ENCODE peak calls at places on chromosomes 13 and 19, in seven cellular contexts. X is Peyer's patch, P is heart left ventricle, I is esophagus squamous epithelium, K is GM12891, E is lower leg skin, G is GM12878. U is an unnamed sample.

GRCh38 chr19:13463296-13463695 is 43.0 kb downstream of the CACNA1A start:
- DNase-seq in X (no peak), P (no peak), I (no peak), K (no peak), E (no peak), G (no peak), U (peak; percentile 26)

GRCh38 chr19:56398809-56399208 is 5.3 kb upstream of the ZNF583 start:
- DNase-seq in X (no peak), P (no peak), I (no peak), K (no peak), E (no peak), G (no peak), U (no peak)

GRCh38 chr13:22482496-22483000 is 698.2 kb upstream of the SGCG start:
- DNase-seq in X (no peak), P (no peak), I (no peak), K (no peak), E (no peak), G (no peak), U (no peak)

GRCh38 chr19:45152504-45153338 is 8.1 kb downstream of the NKPD1 start:
- DNase-seq in X (peak; percentile 51), P (peak; percentile 47), I (no peak), K (peak; percentile 56), E (no peak), G (no peak), U (peak; percentile 53)

GRCh38 chr13:76297331-76297730 is 588.9 kb downstream of the KCTD12 start:
- DNase-seq in X (no peak), P (no peak), I (no peak), K (no peak), E (no peak), G (no peak), U (no peak)

GRCh38 chr13:47474845-47475244 is 526.2 kb downstream of the SUCLA2 start:
- DNase-seq in X (no peak), P (no peak), I (no peak), K (no peak), E (no peak), G (no peak), U (no peak)

GRCh38 chr19:40445945-40446784 is 2.0 kb upstream of the SERTAD3 start:
- DNase-seq in X (no peak), P (no peak), I (no peak), K (no peak), E (no peak), G (no peak), U (peak; percentile 49)

GRCh38 chr13:51734786-51735185 is 69.2 kb downstream of the DHRS12 start:
- DNase-seq in X (no peak), P (no peak), I (no peak), K (no peak), E (no peak), G (no peak), U (no peak)

GRCh38 chr13:107824636-107825035 is 390.7 kb downstream of the LIG4 start:
- DNase-seq in X (no peak), P (no peak), I (no peak), K (no peak), E (no peak), G (no peak), U (no peak)

GRCh38 chr13:65855276-65855675 is 1374.9 kb downstream of the PCDH9 start:
- DNase-seq in X (no peak), P (no peak), I (no peak), K (no peak), E (no peak), G (no peak), U (no peak)

GRCh38 chr13:36345438-36346221 is 564 bp downstream of the SPART start:
- DNase-seq in X (peak; percentile 42), P (peak; percentile 81), I (no peak), K (peak; percentile 10), E (peak; percentile 84), G (no peak), U (peak; percentile 91)

GRCh38 chr13:95123726-95124125 is 177.5 kb downstream of the ABCC4 start:
- DNase-seq in X (no peak), P (no peak), I (no peak), K (no peak), E (no peak), G (no peak), U (no peak)

GRCh38 chr13:31007392-31007791 is 74.9 kb downstream of the TEX26 start:
- DNase-seq in X (no peak), P (no peak), I (no peak), K (no peak), E (no peak), G (no peak), U (no peak)

GRCh38 chr13:24274452-24274971 is 34.9 kb upstream of the C1QTNF9 start:
- DNase-seq in X (peak; percentile 84), P (no peak), I (no peak), K (peak; percentile 44), E (no peak), G (peak; percentile 88), U (no peak)

GRCh38 chr19:48466571-48467325 is 2.4 kb upstream of the CYTH2 start:
- DNase-seq in X (no peak), P (no peak), I (no peak), K (no peak), E (no peak), G (no peak), U (no peak)

GRCh38 chr19:48966541-48967345 is 1.6 kb downstream of the FTL start:
- DNase-seq in X (no peak), P (no peak), I (no peak), K (no peak), E (no peak), G (no peak), U (no peak)

GRCh38 chr19:18259848-18260247 is 14.4 kb downstream of the IQCN start:
- DNase-seq in X (no peak), P (no peak), I (no peak), K (no peak), E (no peak), G (no peak), U (no peak)

GRCh38 chr19:17420267-17420924 is 549 bp downstream of the MVB12A start:
- DNase-seq in X (no peak), P (peak; percentile 35), I (no peak), K (no peak), E (peak; percentile 25), G (no peak), U (peak; percentile 52)

GRCh38 chr19:339262-339887 is 5.2 kb downstream of the MIER2 start:
- DNase-seq in X (no peak), P (no peak), I (no peak), K (no peak), E (no peak), G (no peak), U (no peak)

GRCh38 chr19:18543814-18544475 is 572 bp upstream of the FKBP8 start:
- DNase-seq in X (peak; percentile 77), P (peak; percentile 34), I (peak; percentile 22), K (peak; percentile 80), E (peak; percentile 41), G (peak; percentile 72), U (peak; percentile 99)

GRCh38 chr19:43482193-43482592 is 16.8 kb upstream of the LYPD3 start:
- DNase-seq in X (no peak), P (no peak), I (no peak), K (no peak), E (no peak), G (no peak), U (no peak)

GRCh38 chr19:10662384-10663251 is 8.5 kb downstream of the ILF3 start:
- DNase-seq in X (no peak), P (no peak), I (no peak), K (no peak), E (no peak), G (no peak), U (no peak)

GRCh38 chr19:2157452-2157851 is 6.1 kb upstream of the AP3D1 start:
- DNase-seq in X (no peak), P (no peak), I (no peak), K (no peak), E (no peak), G (no peak), U (no peak)

GRCh38 chr13:77001963-77002587 is 10.2 kb downstream of the CLN5 start:
- DNase-seq in X (no peak), P (no peak), I (no peak), K (no peak), E (no peak), G (no peak), U (no peak)

GRCh38 chr19:41959056-41960053 is at the start of gene RABAC1:
- DNase-seq in X (peak; percentile 90), P (peak; percentile 92), I (peak; percentile 40), K (peak; percentile 97), E (peak; percentile 86), G (peak; percentile 36), U (peak; percentile 92)
- TF ChIP-seq POLR2A in X (peak; percentile 6), P (peak; percentile 45), I (no peak), K (peak; percentile 31), E (no peak), G (peak; percentile 60), U (no peak)

DNA sequence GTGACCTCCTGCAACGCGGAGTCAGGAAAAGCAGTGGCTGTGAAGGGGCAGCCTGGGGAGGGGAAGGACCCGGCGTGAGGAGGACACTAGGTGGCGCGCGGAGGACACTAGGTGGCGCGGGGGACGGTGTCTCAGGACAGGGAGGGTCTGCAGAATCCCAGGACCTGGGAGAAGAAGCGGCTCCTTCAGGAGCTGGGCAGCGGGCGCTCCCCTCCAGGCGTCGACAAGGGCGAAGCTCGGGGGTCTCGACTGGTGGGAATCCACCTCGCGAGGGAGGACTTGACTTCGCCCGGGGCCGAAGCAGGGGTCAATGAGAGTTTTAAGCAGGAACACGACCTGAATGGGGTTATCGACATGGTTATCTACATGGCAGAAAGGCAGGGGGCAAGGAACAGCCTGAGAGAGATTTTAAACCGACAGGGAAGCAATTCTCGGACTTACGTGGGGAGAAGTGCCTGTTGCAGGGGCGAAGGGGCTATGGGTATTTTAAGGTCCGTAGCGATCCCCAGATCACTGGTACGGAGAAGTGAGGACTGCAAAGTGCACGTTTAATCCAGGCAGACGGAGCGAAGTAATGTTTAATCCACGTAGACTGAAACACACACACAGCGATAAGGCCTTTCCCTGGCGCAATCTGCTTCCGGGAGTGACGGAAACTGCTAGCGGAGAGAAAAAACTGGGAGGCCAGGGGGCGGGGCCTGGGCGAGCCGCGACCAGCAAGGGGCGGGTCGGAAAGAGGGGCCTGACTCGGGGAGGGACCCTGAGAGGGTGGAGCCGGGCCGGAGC is at the start of gene ZNF616:
- DNase-seq in X (peak; percentile 95), P (peak; percentile 98), I (peak; percentile 82), K (peak; percentile 86), E (peak; percentile 96), G (peak; percentile 71), U (peak; percentile 96)
- TF ChIP-seq POLR2A in X (peak; percentile 60), P (peak; percentile 68), I (no peak), K (peak; percentile 72), E (peak; percentile 39), G (peak; percentile 71), U (peak; percentile 77)

GRCh38 chr13:49690990-49691886 is at the start of gene EBPL:
- DNase-seq in X (peak; percentile 93), P (peak; percentile 94), I (peak; percentile 46), K (peak; percentile 95), E (peak; percentile 93), G (peak; percentile 47), U (peak; percentile 90)
- TF ChIP-seq POLR2A in X (no peak), P (peak; percentile 23), I (no peak), K (peak; percentile 53), E (no peak), G (peak; percentile 86), U (peak; percentile 63)

GRCh38 chr13:26253787-26254582 is at the start of gene CDK8:
- DNase-seq in X (peak; percentile 89), P (peak; percentile 94), I (peak; percentile 53), K (peak; percentile 68), E (peak; percentile 87), G (peak; percentile 48), U (peak; percentile 96)
- TF ChIP-seq POLR2A in X (peak; percentile 70), P (peak; percentile 60), I (peak; percentile 63), K (no peak), E (no peak), G (peak; percentile 87), U (peak; percentile 88)